ENCODE peak calls at places on chromosomes 6 and 20, in five cellular contexts. F, P, T, N and K are unnamed samples.

GRCh38 chr6:20534906-20535305 is 649 bp downstream of the CDKAL1 start:
- DNase-seq in F (no peak), P (no peak), T (no peak), N (peak; percentile 8), K (no peak)

GRCh38 chr6:88864347-88865057 is 98.9 kb downstream of the RNGTT start:
- DNase-seq in F (no peak), P (no peak), T (no peak), N (no peak), K (no peak)

GRCh38 chr6:112202639-112203341 is 51.6 kb downstream of the LAMA4 start:
- DNase-seq in F (peak; percentile 71), P (no peak), T (no peak), N (peak; percentile 36), K (no peak)

GRCh38 chr6:3621411-3621810 is 130.1 kb downstream of the PXDC1 start:
- DNase-seq in F (no peak), P (no peak), T (no peak), N (no peak), K (no peak)

GRCh38 chr20:36836591-36837329 is 39.2 kb upstream of the TLDC2 start:
- DNase-seq in F (peak; percentile 77), P (no peak), T (peak; percentile 64), N (peak; percentile 63), K (no peak)

GRCh38 chr20:34703573-34704176 is 469 bp upstream of the TP53INP2 start:
- DNase-seq in F (peak; percentile 55), P (no peak), T (peak; percentile 46), N (peak; percentile 32), K (peak; percentile 22)

GRCh38 chr20:25065044-25065624 is 7.2 kb upstream of the ACSS1 start:
- DNase-seq in F (no peak), P (no peak), T (no peak), N (no peak), K (no peak)

GRCh38 chr20:20031790-20032189 is 14.6 kb downstream of the NAA20 start:
- DNase-seq in F (no peak), P (no peak), T (no peak), N (no peak), K (no peak)

GRCh38 chr6:135251416-135251815 is 70.3 kb downstream of the MYB start:
- DNase-seq in F (no peak), P (no peak), T (no peak), N (no peak), K (no peak)

GRCh38 chr6:92377137-92377536 is 1042.2 kb downstream of the EPHA7 start:
- DNase-seq in F (no peak), P (no peak), T (no peak), N (no peak), K (no peak)

GRCh38 chr6:127634178-127634577 is 57.2 kb downstream of the C6orf58 start:
- DNase-seq in F (no peak), P (no peak), T (no peak), N (no peak), K (no peak)

GRCh38 chr6:82363368-82364086 is at the start of gene TPBG:
- DNase-seq in F (peak; percentile 48), P (no peak), T (peak; percentile 86), N (peak; percentile 81), K (peak; percentile 55)

GRCh38 chr6:105642708-105643107 is 239.8 kb upstream of the PREP start:
- DNase-seq in F (peak; percentile 53), P (no peak), T (peak; percentile 95), N (no peak), K (no peak)

GRCh38 chr6:127606131-127606562 is 29.2 kb downstream of the C6orf58 start:
- DNase-seq in F (peak; percentile 68), P (no peak), T (peak; percentile 39), N (peak; percentile 55), K (peak; percentile 0)

GRCh38 chr20:7841291-7841966 is 98.8 kb downstream of the HAO1 start:
- DNase-seq in F (peak; percentile 63), P (no peak), T (peak; percentile 91), N (peak; percentile 57), K (peak; percentile 29)

GRCh38 chr6:136920858-136921520 is 1.1 kb upstream of the SLC35D3 start:
- DNase-seq in F (no peak), P (no peak), T (no peak), N (peak; percentile 10), K (no peak)